ENCODE peak calls at places on chromosomes 4 and X, in four cellular contexts. P is HCT116, N is K562, J is H1. I is an unnamed sample.

GRCh38 chr4:31370866-31371465 is 650.8 kb downstream of the PCDH7 start:
- DNase-seq in J (no peak), P (peak), N (peak), I (peak)

GRCh38 chr4:163697121-163697520 is 202.6 kb downstream of the TMA16 start:
- DNase-seq in N (no peak), J (no peak), P (no peak), I (no peak)

GRCh38 chr4:143337600-143338287 is 1.1 kb downstream of the GAB1 start:
- DNase-seq in P (no peak), N (peak), J (no peak), I (peak)

GRCh38 chr4:4875611-4876010 is 16.1 kb downstream of the MSX1 start:
- DNase-seq in J (no peak), P (no peak), N (no peak), I (no peak)

GRCh38 chrX:80022363-80023031 is 7.9 kb downstream of the TBX22 start:
- DNase-seq in P (no peak), J (no peak), N (no peak), I (no peak)

GRCh38 chr4:36264205-36264826 is 17.1 kb upstream of the DTHD1 start:
- DNase-seq in J (no peak), P (no peak), N (no peak), I (no peak)

GRCh38 chrX:74534569-74535038 is 79.8 kb downstream of the RLIM start:
- DNase-seq in N (no peak), P (no peak), J (no peak), I (no peak)

GRCh38 chr4:41718907-41719306 is 29.6 kb downstream of the PHOX2B start:
- DNase-seq in J (no peak), P (no peak), N (no peak), I (no peak)

GRCh38 chrX:153714256-153714655 is 9.9 kb downstream of the BCAP31 start:
- DNase-seq in N (no peak), J (no peak), P (no peak), I (no peak)

GRCh38 chrX:5876984-5877655 is 351.5 kb downstream of the NLGN4X start:
- DNase-seq in P (no peak), N (peak), J (no peak), I (peak)

GRCh38 chr4:55468724-55469123 is 73.0 kb downstream of the TMEM165 start:
- DNase-seq in J (no peak), P (peak), N (peak), I (peak)

GRCh38 chr4:75634951-75635350 is 4.6 kb upstream of the CDKL2 start:
- DNase-seq in J (no peak), P (no peak), N (no peak), I (no peak)

GRCh38 chrX:16484338-16484737 is 165.6 kb upstream of the S100G start:
- DNase-seq in N (no peak), P (peak), J (no peak), I (no peak)

GRCh38 chr4:76738081-76738931 is 159.6 kb downstream of the SOWAHB start:
- DNase-seq in P (no peak), N (no peak), J (no peak), I (no peak)

GRCh38 chr4:186560647-186561046 is 5.3 kb upstream of the MTNR1A start:
- DNase-seq in J (no peak), N (no peak), P (no peak), I (no peak)

GRCh38 chr4:90958256-90958895 is 831.2 kb downstream of the CCSER1 start:
- DNase-seq in N (no peak), P (peak), J (no peak), I (no peak)
- TF ChIP-seq FOSL1 in N (no peak), P (no peak), J (no peak), I (no peak)

GRCh38 chr4:44861756-44862155 is 135.4 kb upstream of the GNPDA2 start:
- DNase-seq in N (no peak), P (no peak), J (no peak), I (no peak)
- TF ChIP-seq FOSL1 in N (no peak), P (no peak), J (no peak), I (no peak)

DNA sequence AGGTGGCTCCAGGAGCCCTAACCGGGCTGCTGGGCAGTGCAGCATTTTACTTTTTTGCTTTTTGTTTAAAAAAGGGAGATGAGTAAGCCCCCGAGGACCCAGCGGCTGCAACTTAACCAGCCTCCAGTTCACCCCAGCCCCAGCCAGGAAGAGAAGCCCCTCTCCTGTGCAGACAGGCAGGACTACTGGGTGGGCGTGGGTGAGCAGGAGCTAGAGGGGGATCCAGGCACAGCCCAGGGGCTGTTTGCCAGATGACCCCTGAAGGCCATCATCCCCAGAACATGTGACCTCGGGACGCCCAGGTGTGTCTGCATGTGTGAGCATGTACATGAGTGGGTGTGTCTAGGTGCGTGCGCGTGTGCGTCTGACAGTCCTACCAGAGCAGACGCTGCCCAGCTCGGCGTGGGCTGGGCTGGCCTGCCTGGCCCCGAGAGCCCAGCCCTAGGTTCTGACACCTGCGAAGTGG is 7.6 kb upstream of the HAUS3 start:
- DNase-seq in P (no peak), J (no peak), N (no peak), I (no peak)
- TF ChIP-seq FOSL1 in P (no peak), J (no peak), N (no peak), I (no peak)

GRCh38 chr4:23884261-23884660 is 5.6 kb downstream of the PPARGC1A start:
- DNase-seq in N (no peak), J (no peak), P (no peak), I (no peak)
- TF ChIP-seq FOSL1 in N (no peak), J (no peak), P (no peak), I (no peak)

DNA sequence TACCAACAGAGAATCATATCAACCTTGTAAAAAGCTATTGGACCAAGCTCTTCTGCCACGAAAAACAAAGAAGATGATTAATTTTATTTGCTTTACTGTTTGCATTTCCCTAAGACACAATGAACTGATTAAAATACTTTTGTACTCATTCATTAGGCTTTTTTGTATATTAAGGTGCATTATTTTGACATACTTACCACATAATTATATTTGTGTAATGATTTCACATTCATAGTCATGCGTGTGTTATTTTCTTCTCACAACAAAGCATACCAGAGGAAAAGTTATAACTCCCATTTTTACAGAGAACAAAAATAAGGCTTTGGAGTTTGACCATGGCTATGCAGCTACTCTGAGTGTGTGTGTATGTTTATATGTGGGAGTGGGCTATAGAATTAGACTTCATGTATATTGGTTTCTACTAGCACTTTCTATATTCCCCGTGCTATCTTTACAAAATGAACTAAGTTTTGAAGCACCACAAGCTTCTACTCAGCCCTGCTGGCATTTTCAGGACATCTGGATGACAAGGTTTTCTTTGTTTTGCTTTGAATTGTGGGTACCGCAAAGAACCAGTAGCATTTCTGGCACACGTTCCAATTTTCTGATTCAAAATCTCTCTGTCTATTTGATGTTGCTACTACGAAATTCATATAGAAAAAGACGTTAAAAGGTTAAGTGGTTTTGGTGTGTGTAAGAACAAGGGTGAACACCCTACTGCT is 10.9 kb upstream of the FGF5 start:
- DNase-seq in J (no peak), N (no peak), P (no peak), I (no peak)
- TF ChIP-seq FOSL1 in J (no peak), N (no peak), P (no peak), I (no peak)

GRCh38 chr4:144627663-144628076 is 18.3 kb upstream of the HHIP start:
- DNase-seq in N (no peak), J (no peak), P (no peak), I (no peak)
- TF ChIP-seq FOSL1 in N (no peak), J (no peak), P (no peak), I (no peak)

GRCh38 chr4:183240581-183241321 is 79.3 kb downstream of the CLDN22 start:
- DNase-seq in P (no peak), J (no peak), N (no peak), I (no peak)
- TF ChIP-seq FOSL1 in P (no peak), J (no peak), N (no peak), I (no peak)

DNA sequence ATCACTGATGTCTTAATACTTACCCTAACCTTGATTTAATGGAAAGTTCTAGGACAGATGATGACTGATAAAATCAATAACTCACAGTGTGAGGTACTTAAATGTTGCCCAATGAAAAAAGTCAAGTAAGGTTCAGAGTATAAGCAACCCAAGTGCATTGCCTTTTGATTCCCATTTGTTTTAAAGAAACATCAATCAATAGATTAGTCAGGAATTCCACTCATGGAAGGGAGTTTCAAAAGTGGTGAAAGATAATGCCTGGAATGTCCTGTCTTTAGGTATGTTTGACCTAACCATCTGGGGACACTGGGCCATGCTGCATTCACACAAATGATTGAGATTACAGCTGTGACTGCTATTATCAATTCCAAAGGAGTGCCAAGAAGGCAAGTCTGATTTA is 259.7 kb downstream of the PPARGC1A start:
- DNase-seq in J (no peak), P (no peak), N (no peak), I (no peak)
- TF ChIP-seq FOSL1 in J (no peak), P (no peak), N (no peak), I (no peak)

DNA sequence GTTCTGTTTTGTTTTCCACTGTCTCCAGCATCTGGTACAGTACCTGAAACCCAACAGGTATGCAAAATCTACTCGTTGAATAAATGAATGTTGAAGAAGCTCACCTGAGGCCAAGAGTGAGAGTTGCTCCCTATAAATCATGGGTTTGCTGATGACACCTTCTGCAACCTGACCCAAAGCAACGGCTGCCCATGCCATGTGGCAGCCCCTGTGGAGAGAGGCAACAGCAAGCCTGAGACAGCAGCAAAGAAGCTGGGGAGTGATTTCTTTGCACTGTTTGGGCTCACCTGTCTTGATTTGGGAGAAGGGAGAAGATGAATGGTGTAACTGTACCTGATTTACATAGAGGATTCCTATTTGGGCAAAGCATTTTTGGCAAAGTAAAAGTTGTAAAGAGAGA is 119.8 kb upstream of the GPC4 start:
- DNase-seq in N (no peak), P (no peak), J (no peak), I (no peak)
- TF ChIP-seq FOSL1 in N (no peak), P (no peak), J (no peak), I (no peak)